ENCODE peak calls at places on chromosomes 5 and 9, in eight cellular contexts. P, L, E, F, A, D, G and Q are unnamed samples.

GRCh38 chr5:169875091-169875727 is 105.1 kb downstream of the INSYN2B start:
- DNase-seq in P (no peak), L (no peak), E (no peak), F (no peak), A (peak), D (no peak), G (no peak), Q (no peak)

GRCh38 chr5:149388498-149389190 is 9.6 kb upstream of the IL17B start:
- DNase-seq in P (no peak), L (no peak), E (peak), F (no peak), A (no peak), D (no peak), G (no peak), Q (no peak)

GRCh38 chr5:142978726-142979125 is 208.5 kb downstream of the ARHGAP26 start:
- DNase-seq in P (no peak), L (no peak), E (no peak), F (no peak), A (no peak), D (no peak), G (no peak), Q (no peak)

GRCh38 chr5:139104577-139105271 is 93.4 kb downstream of the SIL1 start:
- DNase-seq in P (no peak), L (no peak), E (peak), F (peak), A (peak), D (no peak), G (no peak), Q (peak)

GRCh38 chr9:96554326-96554725 is 65.3 kb downstream of the CDC14B start:
- DNase-seq in P (no peak), L (no peak), E (no peak), F (no peak), A (no peak), D (no peak), G (no peak), Q (no peak)

GRCh38 chr5:154986151-154986550 is 27.4 kb upstream of the KIF4B start:
- DNase-seq in P (no peak), L (no peak), E (no peak), F (no peak), A (no peak), D (no peak), G (no peak), Q (no peak)

GRCh38 chr9:82651474-82651873 is 411.5 kb downstream of the RASEF start:
- DNase-seq in P (no peak), L (no peak), E (peak), F (no peak), A (no peak), D (no peak), G (no peak), Q (no peak)

GRCh38 chr9:119289740-119290139 is 79.5 kb downstream of the BRINP1 start:
- DNase-seq in P (peak), L (no peak), E (no peak), F (no peak), A (peak), D (no peak), G (peak), Q (no peak)

GRCh38 chr9:71733176-71733575 is 35.1 kb downstream of the CEMIP2 start:
- DNase-seq in P (no peak), L (no peak), E (no peak), F (no peak), A (peak), D (no peak), G (no peak), Q (no peak)

GRCh38 chr5:113265190-113265589 is 169.6 kb downstream of the TSSK1B start:
- DNase-seq in P (no peak), L (no peak), E (no peak), F (no peak), A (no peak), D (no peak), G (no peak), Q (no peak)

GRCh38 chr5:149632311-149633251 is 51.3 kb downstream of the ARHGEF37 start:
- DNase-seq in P (peak), L (no peak), E (no peak), F (no peak), A (no peak), D (no peak), G (no peak), Q (no peak)

GRCh38 chr5:152844713-152845112 is 439.6 kb upstream of the NMUR2 start:
- DNase-seq in P (no peak), L (no peak), E (no peak), F (no peak), A (no peak), D (no peak), G (no peak), Q (no peak)

GRCh38 chr9:124010665-124011321 is 775 bp upstream of the LHX2 start:
- DNase-seq in P (no peak), L (no peak), E (peak), F (no peak), A (no peak), D (no peak), G (peak), Q (no peak)

GRCh38 chr5:144203750-144204596 is 33.3 kb downstream of the KCTD16 start:
- DNase-seq in P (peak), L (no peak), E (no peak), F (no peak), A (peak), D (no peak), G (peak), Q (no peak)

GRCh38 chr5:151020304-151021031 is at the start of gene GPX3:
- DNase-seq in P (peak), L (no peak), E (peak), F (peak), A (no peak), D (peak), G (peak), Q (no peak)

GRCh38 chr9:8070779-8071444 is 271.3 kb upstream of the DMAC1 start:
- DNase-seq in P (no peak), L (no peak), E (peak), F (no peak), A (no peak), D (no peak), G (no peak), Q (no peak)

GRCh38 chr9:34124923-34125322 is 1.6 kb downstream of the DCAF12 start:
- DNase-seq in P (no peak), L (no peak), E (no peak), F (no peak), A (no peak), D (no peak), G (no peak), Q (no peak)

GRCh38 chr5:170273968-170274710 is 23.4 kb downstream of the LCP2 start:
- DNase-seq in P (peak), L (no peak), E (no peak), F (no peak), A (no peak), D (no peak), G (peak), Q (no peak)

GRCh38 chr9:109171926-109172325 is 4.9 kb upstream of the FRRS1L start:
- DNase-seq in P (no peak), L (no peak), E (no peak), F (no peak), A (no peak), D (no peak), G (no peak), Q (no peak)

GRCh38 chr5:149697001-149697400 is 33.1 kb upstream of the PPARGC1B start:
- DNase-seq in P (no peak), L (no peak), E (no peak), F (no peak), A (no peak), D (no peak), G (no peak), Q (no peak)

GRCh38 chr5:148805323-148806290 is 20.8 kb upstream of the ADRB2 start:
- DNase-seq in P (peak), L (no peak), E (no peak), F (no peak), A (no peak), D (no peak), G (no peak), Q (no peak)

GRCh38 chr5:157900644-157901043 is 41.7 kb upstream of the CLINT1 start:
- DNase-seq in P (no peak), L (no peak), E (no peak), F (no peak), A (no peak), D (no peak), G (no peak), Q (no peak)

GRCh38 chr5:40071870-40072269 is 607.8 kb upstream of the PTGER4 start:
- DNase-seq in P (no peak), L (no peak), E (no peak), F (no peak), A (no peak), D (no peak), G (no peak), Q (no peak)

GRCh38 chr9:32378993-32379729 is 5.3 kb upstream of the ACO1 start:
- DNase-seq in P (peak), L (peak), E (no peak), F (peak), A (peak), D (no peak), G (peak), Q (no peak)

GRCh38 chr5:3596261-3596825 is 711 bp downstream of the IRX1 start:
- DNase-seq in P (no peak), L (no peak), E (no peak), F (no peak), A (no peak), D (no peak), G (no peak), Q (no peak)